ENCODE peak calls at places on chromosomes 2 and 18, in nine cellular contexts. A is Right ventricle myocardium inferior; N is omental fat pad; E is activated CD8-positive, alpha-beta memory T cell treated with anti-CD3 and anti-CD28 coated beads, Interleukin-2, amount 10 ng/mL, durations not matched to agents 7 days and 5 days; W is esophagus mucosa; R is activated T-helper 17 cell treated with anti-CD3 and anti-CD28 coated beads, Interleukin-2, amount 50 U/mL, for 72 hours; K is lung; Z is central memory CD8-positive, alpha-beta T cell; P is T-helper 17 cell. S is an unnamed sample.

GRCh38 chr2:39128919-39129391 is 8.1 kb upstream of the SOS1 start:
- ATAC-seq in N (no peak), Z (peak), P (peak), R (peak), A (no peak), W (peak), E (peak), K (no peak), S (no peak)

GRCh38 chr2:186780701-186781316 is 68.2 kb downstream of the ZSWIM2 start:
- ATAC-seq in E (no peak), R (no peak), K (no peak), P (no peak), N (no peak), A (no peak), W (no peak), Z (no peak), S (no peak)

GRCh38 chr2:26469092-26469710 is 8.7 kb downstream of the OTOF start:
- ATAC-seq in N (no peak), W (no peak), P (no peak), E (no peak), Z (no peak), K (no peak), R (peak), A (no peak), S (no peak)

GRCh38 chr18:10040287-10041011 is 126.6 kb downstream of the VAPA start:
- ATAC-seq in E (no peak), R (no peak), P (no peak), A (peak), N (no peak), Z (no peak), W (no peak), K (no peak), S (peak)

GRCh38 chr2:200456567-200456966 is 53.3 kb downstream of the KCTD18 start:
- ATAC-seq in R (no peak), W (no peak), K (no peak), N (no peak), P (no peak), A (peak), E (no peak), Z (no peak), S (no peak)

GRCh38 chr2:8203354-8203753 is 478.5 kb upstream of the ID2 start:
- ATAC-seq in R (no peak), E (no peak), A (peak), Z (no peak), K (no peak), N (peak), W (no peak), P (no peak), S (no peak)

GRCh38 chr2:219578811-219579210 is 6.7 kb downstream of the INHA start:
- ATAC-seq in K (no peak), Z (peak), N (peak), W (no peak), R (no peak), A (no peak), E (no peak), P (no peak), S (peak)

GRCh38 chr18:23391156-23391555 is 61.9 kb upstream of the RIOK3 start:
- ATAC-seq in K (no peak), R (no peak), E (no peak), N (no peak), W (no peak), Z (no peak), A (no peak), P (no peak), S (no peak)

GRCh38 chr18:3183103-3183717 is 36.6 kb downstream of the MYOM1 start:
- ATAC-seq in W (no peak), K (no peak), R (no peak), N (no peak), Z (no peak), E (no peak), P (no peak), A (peak), S (no peak)

GRCh38 chr2:23988371-23988770 is 21.5 kb upstream of the MFSD2B start:
- ATAC-seq in Z (no peak), E (peak), K (no peak), A (no peak), R (no peak), P (peak), N (no peak), W (peak), S (no peak)

GRCh38 chr18:77567202-77567601 is 317.6 kb downstream of the GALR1 start:
- ATAC-seq in Z (no peak), R (no peak), A (no peak), W (no peak), P (no peak), E (no peak), K (no peak), N (no peak), S (no peak)

GRCh38 chr2:128775401-128776285 is 457.0 kb upstream of the HS6ST1 start:
- ATAC-seq in A (no peak), E (no peak), W (no peak), R (no peak), P (no peak), N (no peak), K (no peak), Z (no peak), S (no peak)

GRCh38 chr2:85309699-85310321 is 18.0 kb downstream of the TGOLN2 start:
- ATAC-seq in P (peak), E (peak), Z (peak), R (peak), K (no peak), W (no peak), N (no peak), A (no peak), S (no peak)

GRCh38 chr2:196149926-196150325 is 21.5 kb downstream of the STK17B start:
- ATAC-seq in N (no peak), R (peak), P (peak), K (no peak), A (no peak), E (peak), Z (no peak), W (no peak), S (no peak)

GRCh38 chr2:65313126-65313953 is 85.7 kb downstream of the ACTR2 start:
- ATAC-seq in K (no peak), N (no peak), A (no peak), P (no peak), E (no peak), R (no peak), Z (no peak), W (no peak), S (no peak)

GRCh38 chr2:136013962-136014361 is 28.5 kb upstream of the DARS1 start:
- ATAC-seq in N (no peak), P (no peak), R (no peak), E (no peak), K (no peak), A (peak), Z (no peak), W (no peak), S (no peak)

GRCh38 chr2:82656370-82656769 is 1802.7 kb downstream of the SUCLG1 start:
- ATAC-seq in R (no peak), E (no peak), Z (no peak), A (no peak), K (no peak), W (no peak), N (no peak), P (no peak), S (no peak)

GRCh38 chr2:12538300-12538699 is 178.4 kb upstream of the TRIB2 start:
- ATAC-seq in E (no peak), N (no peak), P (no peak), K (no peak), A (no peak), R (no peak), Z (no peak), W (no peak), S (no peak)

GRCh38 chr2:71889991-71890684 is 257.5 kb downstream of the CYP26B1 start:
- ATAC-seq in N (no peak), A (peak), R (no peak), Z (no peak), K (peak), P (no peak), E (no peak), W (peak), S (peak)

GRCh38 chr2:109322111-109322510 is 193.1 kb downstream of the SH3RF3 start:
- ATAC-seq in E (no peak), K (peak), P (no peak), A (peak), Z (no peak), N (peak), R (no peak), W (peak), S (peak)

GRCh38 chr18:3649135-3649558 is 199.2 kb downstream of the TGIF1 start:
- ATAC-seq in E (no peak), K (no peak), A (no peak), W (no peak), N (no peak), P (no peak), Z (no peak), R (no peak), S (no peak)